ENCODE peak calls at places on chromosomes 16 and 17, in four cellular contexts. W is PC-3, T is IMR-90, S is kidney epithelial cell. D is an unnamed sample.
A peak's percentile ranks its signal among the peaks of the same experiment; 100 is the strongest.

GRCh38 chr16:70577256-70577698 is 53.7 kb downstream of the SF3B3 start:
- DNase-seq in W (peak; percentile 51), T (peak; percentile 70), S (peak; percentile 50), D (no peak)

GRCh38 chr16:49183911-49184310 is 97.7 kb downstream of the CBLN1 start:
- DNase-seq in W (peak; percentile 52), T (no peak), S (no peak), D (no peak)

GRCh38 chr17:15265131-15265530 is at the start of gene PMP22:
- DNase-seq in W (peak; percentile 14), T (no peak), S (no peak), D (no peak)

GRCh38 chr17:64686705-64687104 is 24.6 kb upstream of the SMURF2 start:
- DNase-seq in W (peak; percentile 92), T (no peak), S (no peak), D (no peak)

GRCh38 chr17:48577330-48577945 is 712 bp downstream of the HOXB4 start:
- DNase-seq in W (peak; percentile 42), T (peak; percentile 84), S (peak; percentile 84), D (no peak)

GRCh38 chr17:15509095-15509494 is 41.7 kb upstream of the CDRT4 start:
- DNase-seq in W (no peak), T (no peak), S (no peak), D (no peak)

GRCh38 chr16:17258848-17259713 is 211.7 kb downstream of the XYLT1 start:
- DNase-seq in W (no peak), T (peak; percentile 6), S (no peak), D (no peak)

GRCh38 chr17:4116516-4116915 is 26.3 kb downstream of the ZZEF1 start:
- DNase-seq in W (no peak), T (no peak), S (no peak), D (no peak)

GRCh38 chr16:2838928-2839327 is 8.8 kb downstream of the ZG16B start:
- DNase-seq in W (peak; percentile 74), T (peak; percentile 89), S (peak; percentile 53), D (no peak)

GRCh38 chr16:5633845-5634440 is 536.3 kb upstream of the EEF2KMT start:
- DNase-seq in W (peak; percentile 35), T (peak; percentile 4), S (no peak), D (no peak)

GRCh38 chr17:46024590-46024989 is 25.5 kb downstream of the STH start:
- DNase-seq in W (no peak), T (no peak), S (no peak), D (no peak)

GRCh38 chr16:22188595-22189442 is 17.3 kb upstream of the EEF2K start:
- DNase-seq in W (peak; percentile 85), T (peak; percentile 95), S (peak; percentile 85), D (no peak)

GRCh38 chr17:44998646-44999045 is 30.5 kb upstream of the C1QL1 start:
- DNase-seq in W (no peak), T (no peak), S (no peak), D (no peak)

GRCh38 chr17:43543771-43544575 is 2.2 kb downstream of the ETV4 start:
- DNase-seq in W (peak; percentile 54), T (no peak), S (no peak), D (no peak)

GRCh38 chr17:2899911-2900310 is 103.7 kb downstream of the RAP1GAP2 start:
- DNase-seq in W (no peak), T (peak; percentile 11), S (no peak), D (no peak)

GRCh38 chr17:43745541-43745940 is 13.1 kb downstream of the SOST start:
- DNase-seq in W (no peak), T (no peak), S (no peak), D (no peak)

GRCh38 chr16:46549477-46549876 is 71.7 kb downstream of the SHCBP1 start:
- DNase-seq in W (no peak), T (no peak), S (no peak), D (no peak)

GRCh38 chr16:81843243-81843582 is 64.1 kb downstream of the PLCG2 start:
- DNase-seq in W (no peak), T (no peak), S (no peak), D (no peak)

DNA sequence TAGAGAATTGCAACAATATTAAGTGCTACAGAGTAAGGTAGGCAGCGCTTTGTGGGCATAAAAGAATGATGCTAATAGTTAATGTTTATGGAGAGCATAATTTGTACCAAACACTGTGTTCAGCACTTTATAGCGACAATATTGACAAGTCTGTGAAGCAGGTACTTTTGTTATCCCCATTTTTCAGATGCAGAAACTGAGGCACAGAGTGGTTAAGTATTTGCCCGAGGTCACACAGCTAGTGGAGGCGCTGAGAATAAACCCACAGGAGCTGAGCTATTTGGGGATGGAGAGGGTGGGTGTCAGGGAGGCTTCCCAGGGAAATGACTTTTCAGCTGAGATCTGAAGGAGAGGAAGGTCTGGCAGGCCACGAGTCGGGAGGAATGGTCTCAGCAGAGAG is 39.4 kb downstream of the TMEM186 start:
- DNase-seq in W (no peak), T (no peak), S (no peak), D (no peak)
- TF ChIP-seq CTCF in W (no peak), T (no peak), S (no peak), D (no peak)

DNA sequence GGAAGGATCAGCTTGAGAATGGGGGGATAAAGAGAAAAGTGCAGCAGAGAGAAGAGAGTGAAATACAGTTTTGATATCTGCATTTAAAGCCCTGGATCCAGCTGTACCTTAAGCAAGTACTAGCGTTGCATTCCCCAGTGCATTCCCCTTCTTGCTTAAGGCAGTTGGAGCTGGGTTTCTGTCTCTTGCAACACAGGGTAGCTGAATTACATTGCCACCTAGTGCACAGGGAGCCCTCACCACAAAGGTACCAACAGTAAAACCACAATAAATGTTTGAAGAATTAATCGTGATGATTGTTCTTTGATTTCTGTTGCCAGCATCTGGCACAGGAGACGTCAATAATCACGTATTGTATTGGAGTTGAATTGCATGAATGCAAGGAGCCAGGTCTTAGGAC is 588.7 kb downstream of the RBFOX1 start:
- DNase-seq in W (no peak), T (no peak), S (no peak), D (no peak)
- TF ChIP-seq CTCF in W (no peak), T (no peak), S (no peak), D (no peak)

GRCh38 chr16:56859636-56860035 is 5.4 kb upstream of the SLC12A3 start:
- DNase-seq in W (no peak), T (no peak), S (no peak), D (no peak)

GRCh38 chr16:56856876-56857447 is 8.0 kb upstream of the SLC12A3 start:
- DNase-seq in W (no peak), T (no peak), S (no peak), D (no peak)

GRCh38 chr16:56855936-56856335 is 9.1 kb upstream of the SLC12A3 start:
- DNase-seq in W (no peak), T (no peak), S (no peak), D (no peak)

GRCh38 chr16:56860226-56861020 is 4.6 kb upstream of the SLC12A3 start:
- DNase-seq in W (no peak), T (no peak), S (no peak), D (no peak)

GRCh38 chr16:56858375-56858774 is 6.6 kb upstream of the SLC12A3 start:
- DNase-seq in W (no peak), T (no peak), S (no peak), D (no peak)
- TF ChIP-seq CTCF in W (no peak), T (no peak), S (no peak), D (no peak)

DNA sequence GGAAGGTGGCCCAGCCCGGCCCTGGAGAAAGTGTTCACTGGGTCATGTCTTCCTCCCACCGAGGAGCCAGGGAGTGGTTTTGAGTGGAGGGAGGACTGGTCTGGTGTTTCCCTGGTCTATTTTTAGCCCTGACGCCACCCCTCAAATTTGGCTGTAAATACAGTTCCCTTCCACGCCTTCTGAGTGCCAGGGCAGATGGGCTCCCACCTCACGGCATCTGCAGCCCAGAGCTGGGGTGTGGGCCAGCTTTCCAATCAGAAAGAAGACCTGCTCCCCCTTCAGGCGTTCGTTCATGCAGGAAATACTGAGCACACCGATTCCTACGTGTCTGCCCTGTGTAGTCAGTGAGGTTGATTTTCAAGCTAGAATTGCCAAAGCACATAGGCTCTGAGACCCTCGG is 53.7 kb downstream of the SNX20 start:
- DNase-seq in W (no peak), T (no peak), S (no peak), D (peak; percentile 94)
- TF ChIP-seq CTCF in W (no peak), T (no peak), S (peak; percentile 34), D (peak; percentile 72)

GRCh38 chr17:29949708-29950107 is 8.3 kb downstream of the EFCAB5 start:
- DNase-seq in W (no peak), T (no peak), S (no peak), D (no peak)

GRCh38 chr17:29958947-29959657 is 17.7 kb downstream of the EFCAB5 start:
- DNase-seq in W (peak; percentile 83), T (peak; percentile 49), S (no peak), D (no peak)

GRCh38 chr17:29956225-29956624 is 14.8 kb downstream of the EFCAB5 start:
- DNase-seq in W (no peak), T (no peak), S (no peak), D (no peak)

GRCh38 chr17:29959658-29960337 is 18.4 kb downstream of the EFCAB5 start:
- DNase-seq in W (no peak), T (peak; percentile 1), S (no peak), D (no peak)

GRCh38 chr17:29954405-29954804 is 13.0 kb downstream of the EFCAB5 start:
- DNase-seq in W (no peak), T (no peak), S (no peak), D (no peak)
- TF ChIP-seq CTCF in W (no peak), T (no peak), S (no peak), D (no peak)

GRCh38 chr16:20940864-20941634 is 40.5 kb downstream of the LYRM1 start:
- DNase-seq in W (peak; percentile 2), T (no peak), S (no peak), D (no peak)

GRCh38 chr16:20946015-20946629 is 45.6 kb downstream of the LYRM1 start:
- DNase-seq in W (no peak), T (no peak), S (no peak), D (no peak)

GRCh38 chr16:20942271-20942670 is 41.7 kb downstream of the LYRM1 start:
- DNase-seq in W (no peak), T (no peak), S (no peak), D (no peak)

GRCh38 chr16:20941635-20941926 is 41.0 kb downstream of the LYRM1 start:
- DNase-seq in W (no peak), T (no peak), S (no peak), D (no peak)

GRCh38 chr16:20944861-20945390 is 44.4 kb downstream of the LYRM1 start:
- DNase-seq in W (peak; percentile 25), T (peak; percentile 16), S (no peak), D (no peak)
- TF ChIP-seq CTCF in W (no peak), T (no peak), S (no peak), D (peak; percentile 29)

DNA sequence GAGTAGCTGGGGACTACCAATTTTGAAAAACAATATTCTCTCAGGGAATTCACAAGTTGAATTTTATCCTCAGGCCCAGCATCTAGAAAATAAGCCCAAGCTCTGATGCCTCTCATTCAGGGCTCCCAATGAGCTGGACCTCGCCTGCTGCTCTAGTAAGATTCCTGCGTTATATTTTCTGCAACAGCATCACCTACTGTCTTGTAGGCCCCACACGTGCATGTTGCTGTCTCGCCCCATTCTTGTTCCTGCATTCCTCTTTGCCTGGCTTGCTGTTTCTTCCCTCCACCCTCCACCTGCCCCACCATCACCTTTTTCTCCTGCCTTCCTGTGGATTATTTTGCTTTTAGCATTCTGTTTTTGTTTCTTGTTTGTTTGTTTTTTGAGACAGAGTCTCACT is 8.3 kb upstream of the ST6GALNAC2 start:
- DNase-seq in W (no peak), T (no peak), S (no peak), D (no peak)
- TF ChIP-seq CTCF in W (no peak), T (no peak), S (no peak), D (no peak)

GRCh38 chr16:1073566-1074378 is 1.2 kb downstream of the SSTR5 start:
- DNase-seq in W (no peak), T (no peak), S (no peak), D (no peak)
- TF ChIP-seq CTCF in W (no peak), T (no peak), S (no peak), D (no peak)

D was measured in esophagus muscularis mucosa.